ENCODE peak calls at places on chromosomes 3 and 15, in seven cellular contexts. One of them, this sample, is unnamed.
A peak's percentile ranks its signal among the peaks of the same experiment; 100 is the strongest.

GRCh38 chr3:159616234-159616825 is 372.3 kb upstream of the IL12A start:
- DNase-seq in right lobe of liver: peak; percentile 65
- DNase-seq in gastrocnemius medialis: no peak
- DNase-seq in A549: peak; percentile 34
- DNase-seq in spleen: no peak
- DNase-seq in transverse colon: peak; percentile 55
- DNase-seq in H1: no peak
- DNase-seq in this sample: no peak

GRCh38 chr3:12423918-12424634 is 60.2 kb upstream of the TSEN2 start:
- DNase-seq in gastrocnemius medialis: no peak
- DNase-seq in A549: no peak
- DNase-seq in transverse colon: no peak
- DNase-seq in spleen: no peak
- DNase-seq in right lobe of liver: peak; percentile 85
- DNase-seq in H1: no peak
- DNase-seq in this sample: no peak

GRCh38 chr15:59022188-59022587 is 34.7 kb downstream of the RNF111 start:
- DNase-seq in A549: no peak
- DNase-seq in right lobe of liver: no peak
- DNase-seq in transverse colon: no peak
- DNase-seq in gastrocnemius medialis: no peak
- DNase-seq in spleen: no peak
- DNase-seq in H1: no peak
- DNase-seq in this sample: no peak

GRCh38 chr15:88890495-88890894 is 4.8 kb downstream of the HAPLN3 start:
- DNase-seq in right lobe of liver: no peak
- DNase-seq in H1: no peak
- DNase-seq in spleen: no peak
- DNase-seq in gastrocnemius medialis: no peak
- DNase-seq in transverse colon: no peak
- DNase-seq in A549: no peak
- DNase-seq in this sample: no peak

GRCh38 chr15:46280753-46281521 is 646.1 kb downstream of the SQOR start:
- DNase-seq in transverse colon: no peak
- DNase-seq in H1: no peak
- DNase-seq in A549: no peak
- DNase-seq in spleen: no peak
- DNase-seq in right lobe of liver: no peak
- DNase-seq in gastrocnemius medialis: no peak
- DNase-seq in this sample: no peak

GRCh38 chr15:96503276-96503675 is 172.8 kb downstream of the NR2F2 start:
- DNase-seq in A549: no peak
- DNase-seq in H1: no peak
- DNase-seq in spleen: no peak
- DNase-seq in right lobe of liver: no peak
- DNase-seq in gastrocnemius medialis: no peak
- DNase-seq in transverse colon: no peak
- DNase-seq in this sample: no peak

GRCh38 chr15:48244923-48245322 is 38.8 kb downstream of the SLC12A1 start:
- DNase-seq in right lobe of liver: no peak
- DNase-seq in transverse colon: no peak
- DNase-seq in A549: no peak
- DNase-seq in H1: no peak
- DNase-seq in gastrocnemius medialis: no peak
- DNase-seq in spleen: no peak
- DNase-seq in this sample: no peak

GRCh38 chr3:122975924-122976293 is 51.7 kb downstream of the SEMA5B start:
- DNase-seq in H1: no peak
- DNase-seq in transverse colon: no peak
- DNase-seq in right lobe of liver: no peak
- DNase-seq in A549: no peak
- DNase-seq in spleen: no peak
- DNase-seq in gastrocnemius medialis: no peak
- DNase-seq in this sample: peak; percentile 18

GRCh38 chr15:28911295-28911979 is 25.7 kb downstream of the APBA2 start:
- DNase-seq in H1: no peak
- DNase-seq in A549: no peak
- DNase-seq in spleen: peak; percentile 37
- DNase-seq in transverse colon: no peak
- DNase-seq in gastrocnemius medialis: no peak
- DNase-seq in right lobe of liver: no peak
- DNase-seq in this sample: no peak

GRCh38 chr15:99568548-99569352 is 3.0 kb downstream of the MEF2A start:
- DNase-seq in gastrocnemius medialis: no peak
- DNase-seq in A549: no peak
- DNase-seq in spleen: no peak
- DNase-seq in right lobe of liver: no peak
- DNase-seq in H1: no peak
- DNase-seq in transverse colon: no peak
- DNase-seq in this sample: no peak

GRCh38 chr15:58551764-58552504 is 120.1 kb downstream of the LIPC start:
- DNase-seq in A549: no peak
- DNase-seq in gastrocnemius medialis: no peak
- DNase-seq in transverse colon: peak; percentile 82
- DNase-seq in spleen: no peak
- DNase-seq in right lobe of liver: no peak
- DNase-seq in H1: no peak
- DNase-seq in this sample: peak; percentile 84

GRCh38 chr3:175255698-175256097 is 396.6 kb downstream of the NAALADL2 start:
- DNase-seq in spleen: no peak
- DNase-seq in H1: no peak
- DNase-seq in right lobe of liver: no peak
- DNase-seq in A549: no peak
- DNase-seq in transverse colon: no peak
- DNase-seq in gastrocnemius medialis: no peak
- DNase-seq in this sample: no peak

GRCh38 chr3:109071349-109072142 is 46.4 kb downstream of the MORC1 start:
- DNase-seq in transverse colon: no peak
- DNase-seq in gastrocnemius medialis: no peak
- DNase-seq in spleen: no peak
- DNase-seq in A549: no peak
- DNase-seq in H1: no peak
- DNase-seq in right lobe of liver: no peak
- DNase-seq in this sample: no peak

GRCh38 chr3:51712963-51713362 is 6.1 kb downstream of the GRM2 start:
- DNase-seq in A549: no peak
- DNase-seq in right lobe of liver: peak; percentile 30
- DNase-seq in H1: no peak
- DNase-seq in spleen: no peak
- DNase-seq in transverse colon: no peak
- DNase-seq in gastrocnemius medialis: no peak
- DNase-seq in this sample: peak; percentile 31

GRCh38 chr15:100651253-100651652 is 48.9 kb downstream of the ASB7 start:
- DNase-seq in gastrocnemius medialis: no peak
- DNase-seq in A549: no peak
- DNase-seq in right lobe of liver: no peak
- DNase-seq in spleen: no peak
- DNase-seq in transverse colon: no peak
- DNase-seq in H1: no peak
- DNase-seq in this sample: no peak

GRCh38 chr3:51581529-51581928 is 43.0 kb downstream of the RAD54L2 start:
- DNase-seq in H1: no peak
- DNase-seq in right lobe of liver: no peak
- DNase-seq in A549: no peak
- DNase-seq in spleen: no peak
- DNase-seq in gastrocnemius medialis: no peak
- DNase-seq in transverse colon: no peak
- DNase-seq in this sample: no peak

GRCh38 chr3:65894679-65895078 is 144.0 kb downstream of the MAGI1 start:
- DNase-seq in gastrocnemius medialis: no peak
- DNase-seq in A549: no peak
- DNase-seq in transverse colon: no peak
- DNase-seq in H1: no peak
- DNase-seq in right lobe of liver: no peak
- DNase-seq in spleen: no peak
- DNase-seq in this sample: no peak

GRCh38 chr15:89101302-89102191 is 13.3 kb downstream of the ABHD2 start:
- DNase-seq in transverse colon: peak; percentile 60
- DNase-seq in gastrocnemius medialis: peak; percentile 82
- DNase-seq in A549: peak; percentile 97
- DNase-seq in H1: no peak
- DNase-seq in spleen: no peak
- DNase-seq in right lobe of liver: peak; percentile 62
- DNase-seq in this sample: no peak

GRCh38 chr15:68550498-68551295 is 28.1 kb upstream of the CORO2B start:
- DNase-seq in spleen: peak; percentile 87
- DNase-seq in right lobe of liver: peak; percentile 72
- DNase-seq in A549: peak; percentile 66
- DNase-seq in transverse colon: peak; percentile 78
- DNase-seq in H1: peak; percentile 44
- DNase-seq in gastrocnemius medialis: peak; percentile 39
- DNase-seq in this sample: peak; percentile 81

GRCh38 chr3:158780795-158781590 is 20.9 kb upstream of the MFSD1 start:
- DNase-seq in right lobe of liver: no peak
- DNase-seq in spleen: no peak
- DNase-seq in transverse colon: no peak
- DNase-seq in A549: no peak
- DNase-seq in H1: no peak
- DNase-seq in gastrocnemius medialis: no peak
- DNase-seq in this sample: no peak

GRCh38 chr3:4529901-4530588 is 36.9 kb downstream of the ITPR1 start:
- DNase-seq in A549: no peak
- DNase-seq in H1: no peak
- DNase-seq in right lobe of liver: no peak
- DNase-seq in spleen: no peak
- DNase-seq in transverse colon: no peak
- DNase-seq in gastrocnemius medialis: no peak
- DNase-seq in this sample: no peak

GRCh38 chr15:71691700-71692417 is 118.5 kb upstream of the NR2E3 start:
- DNase-seq in spleen: no peak
- DNase-seq in gastrocnemius medialis: peak; percentile 8
- DNase-seq in right lobe of liver: no peak
- DNase-seq in A549: no peak
- DNase-seq in transverse colon: no peak
- DNase-seq in H1: no peak
- DNase-seq in this sample: no peak

GRCh38 chr3:33613041-33613440 is 105.0 kb downstream of the CLASP2 start:
- DNase-seq in H1: no peak
- DNase-seq in right lobe of liver: no peak
- DNase-seq in gastrocnemius medialis: no peak
- DNase-seq in A549: no peak
- DNase-seq in transverse colon: no peak
- DNase-seq in spleen: no peak
- DNase-seq in this sample: no peak

GRCh38 chr3:129555176-129555575 is 12.2 kb downstream of the H1-8 start:
- DNase-seq in H1: no peak
- DNase-seq in right lobe of liver: no peak
- DNase-seq in A549: no peak
- DNase-seq in transverse colon: no peak
- DNase-seq in gastrocnemius medialis: no peak
- DNase-seq in spleen: no peak
- DNase-seq in this sample: no peak

GRCh38 chr3:40899286-40899712 is 300.0 kb upstream of the CTNNB1 start:
- DNase-seq in right lobe of liver: no peak
- DNase-seq in transverse colon: no peak
- DNase-seq in gastrocnemius medialis: no peak
- DNase-seq in spleen: no peak
- DNase-seq in H1: no peak
- DNase-seq in A549: peak; percentile 11
- DNase-seq in this sample: no peak

GRCh38 chr15:66747223-66747622 is 45.2 kb downstream of the SMAD6 start:
- DNase-seq in spleen: no peak
- DNase-seq in A549: no peak
- DNase-seq in gastrocnemius medialis: no peak
- DNase-seq in transverse colon: no peak
- DNase-seq in H1: no peak
- DNase-seq in right lobe of liver: peak; percentile 40
- DNase-seq in this sample: peak; percentile 36
- H3K4me1 ChIP-seq in spleen: peaks cover 36% of the 10 kb centered on the region
- H3K4me1 ChIP-seq in A549: peaks cover 86% of the 10 kb centered on the region
- H3K4me1 ChIP-seq in gastrocnemius medialis: peaks cover 11% of the 10 kb centered on the region
- H3K4me1 ChIP-seq in transverse colon: peaks cover 7% of the 10 kb centered on the region
- H3K4me1 ChIP-seq in H1: peaks cover 10% of the 10 kb centered on the region
- H3K4me1 ChIP-seq in right lobe of liver: peaks cover 8% of the 10 kb centered on the region
- H3K4me1 ChIP-seq in this sample: peaks cover 3% of the 10 kb centered on the region

GRCh38 chr3:42529463-42529862 is 27.0 kb downstream of the VIPR1 start:
- DNase-seq in right lobe of liver: no peak
- DNase-seq in transverse colon: no peak
- DNase-seq in gastrocnemius medialis: peak; percentile 22
- DNase-seq in A549: no peak
- DNase-seq in H1: no peak
- DNase-seq in spleen: no peak
- DNase-seq in this sample: no peak
- H3K4me3 ChIP-seq in right lobe of liver: no peak overlapping the region
- H3K4me3 ChIP-seq in transverse colon: no peak overlapping the region
- H3K4me3 ChIP-seq in gastrocnemius medialis: no peak overlapping the region
- H3K4me3 ChIP-seq in A549: no peak overlapping the region
- H3K4me3 ChIP-seq in H1: no peak overlapping the region
- H3K4me3 ChIP-seq in spleen: no peak overlapping the region
- H3K4me3 ChIP-seq in this sample: no peak overlapping the region

GRCh38 chr15:75200391-75200764 is 1.3 kb upstream of the C15orf39 start:
- DNase-seq in transverse colon: no peak
- DNase-seq in right lobe of liver: no peak
- DNase-seq in gastrocnemius medialis: no peak
- DNase-seq in H1: no peak
- DNase-seq in A549: no peak
- DNase-seq in spleen: no peak
- DNase-seq in this sample: no peak

GRCh38 chr15:75203017-75203907 is 1.6 kb downstream of the C15orf39 start:
- DNase-seq in transverse colon: no peak
- DNase-seq in gastrocnemius medialis: no peak
- DNase-seq in A549: peak; percentile 69
- DNase-seq in right lobe of liver: no peak
- DNase-seq in spleen: no peak
- DNase-seq in H1: no peak
- DNase-seq in this sample: no peak

GRCh38 chr15:75202251-75203016 is 752 bp downstream of the C15orf39 start:
- DNase-seq in A549: peak; percentile 80
- DNase-seq in spleen: peak; percentile 97
- DNase-seq in right lobe of liver: peak; percentile 86
- DNase-seq in gastrocnemius medialis: peak; percentile 49
- DNase-seq in H1: no peak
- DNase-seq in transverse colon: peak; percentile 89
- DNase-seq in this sample: peak; percentile 89

GRCh38 chr15:75200765-75201608 is 695 bp upstream of the C15orf39 start:
- DNase-seq in right lobe of liver: peak; percentile 65
- DNase-seq in A549: no peak
- DNase-seq in transverse colon: peak; percentile 86
- DNase-seq in gastrocnemius medialis: no peak
- DNase-seq in H1: peak; percentile 63
- DNase-seq in spleen: peak; percentile 87
- DNase-seq in this sample: peak; percentile 89

GRCh38 chr15:75201609-75202250 is at the start of gene C15orf39:
- DNase-seq in H1: no peak
- DNase-seq in spleen: peak; percentile 95
- DNase-seq in A549: peak; percentile 92
- DNase-seq in transverse colon: peak; percentile 78
- DNase-seq in right lobe of liver: peak; percentile 82
- DNase-seq in gastrocnemius medialis: peak; percentile 23
- DNase-seq in this sample: peak; percentile 92
- TF ChIP-seq POLR2A in H1: peak; percentile 90
- TF ChIP-seq POLR2A in spleen: peak; percentile 95
- TF ChIP-seq POLR2A in A549: peak; percentile 94
- TF ChIP-seq POLR2A in transverse colon: peak; percentile 94
- TF ChIP-seq POLR2A in right lobe of liver: peak; percentile 95
- TF ChIP-seq POLR2A in gastrocnemius medialis: peak; percentile 92
- TF ChIP-seq POLR2A in this sample: peak; percentile 93

DNA sequence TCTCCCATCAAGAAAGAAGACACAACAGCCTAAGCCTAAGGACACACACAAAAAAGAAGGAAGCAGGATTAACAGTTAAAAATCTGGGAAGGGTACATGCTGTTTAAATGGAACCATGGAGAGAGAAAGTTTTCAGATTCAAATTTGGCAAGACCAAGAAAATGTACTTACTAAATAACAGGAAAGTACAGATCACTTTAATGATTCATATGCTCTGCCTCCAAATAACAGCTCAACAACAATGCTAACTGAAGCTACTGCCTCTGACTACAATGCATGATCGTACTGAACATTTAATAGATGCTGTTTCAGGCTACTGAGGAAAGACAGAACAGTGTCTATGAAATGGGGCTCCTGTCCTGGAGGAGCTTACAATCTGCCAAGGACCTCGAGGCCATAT is 8.4 kb upstream of the NMB start:
- DNase-seq in H1: no peak
- DNase-seq in transverse colon: no peak
- DNase-seq in A549: no peak
- DNase-seq in gastrocnemius medialis: no peak
- DNase-seq in spleen: no peak
- DNase-seq in right lobe of liver: no peak
- DNase-seq in this sample: no peak
- H3K4me1 ChIP-seq in H1: no peaks in the 10 kb centered on the region
- H3K4me1 ChIP-seq in transverse colon: no peaks in the 10 kb centered on the region
- H3K4me1 ChIP-seq in A549: no peaks in the 10 kb centered on the region
- H3K4me1 ChIP-seq in gastrocnemius medialis: no peaks in the 10 kb centered on the region
- H3K4me1 ChIP-seq in spleen: no peaks in the 10 kb centered on the region
- H3K4me1 ChIP-seq in right lobe of liver: peaks cover 6% of the 10 kb centered on the region
- H3K4me1 ChIP-seq in this sample: no peaks in the 10 kb centered on the region

This sample was measured in Peyer's patch.